ENCODE peak calls at places on chromosomes 6 and 20, in nine cellular contexts. L is fibroblast of lung, M is endothelial cell, I is ovary, J is fibroblast of the aortic adventitia, B is uterus, W is astrocyte of the cerebellum, N is Peyer's patch, U is stomach. V is an unnamed sample.
A peak's percentile ranks its signal among the peaks of the same experiment; 100 is the strongest.

GRCh38 chr20:52972965-52973819 is 1.0 kb downstream of the TSHZ2 start:
- DNase-seq in L (no peak), M (peak; percentile 21), I (peak; percentile 51), J (no peak), B (peak; percentile 36), W (no peak), N (peak; percentile 47), U (no peak), V (peak; percentile 30)

GRCh38 chr20:43191946-43192847 is 2.5 kb upstream of the PTPRT start:
- DNase-seq in L (no peak), M (peak; percentile 23), I (no peak), J (no peak), B (no peak), W (no peak), N (no peak), U (no peak), V (peak; percentile 45)

GRCh38 chr20:49905415-49906091 is 9.8 kb downstream of the SPATA2 start:
- DNase-seq in L (no peak), M (no peak), I (no peak), J (no peak), B (no peak), W (no peak), N (no peak), U (no peak), V (no peak)

GRCh38 chr6:166572370-166573261 is 13.9 kb downstream of the RAMACL start:
- DNase-seq in L (peak; percentile 79), M (no peak), I (no peak), J (peak; percentile 47), B (no peak), W (no peak), N (no peak), U (no peak), V (no peak)

GRCh38 chr6:69848552-69848951 is 17.8 kb upstream of the COL19A1 start:
- DNase-seq in L (no peak), M (no peak), I (no peak), J (no peak), B (no peak), W (no peak), N (no peak), U (no peak), V (no peak)

GRCh38 chr6:89068695-89069094 is 11.9 kb upstream of the PNRC1 start:
- DNase-seq in L (no peak), M (no peak), I (no peak), J (no peak), B (no peak), W (no peak), N (no peak), U (no peak), V (no peak)

GRCh38 chr6:132399376-132400074 is 1.8 kb downstream of the MOXD1 start:
- DNase-seq in L (peak; percentile 86), M (no peak), I (no peak), J (peak; percentile 53), B (no peak), W (peak; percentile 31), N (no peak), U (no peak), V (no peak)

GRCh38 chr20:16942702-16943101 is 194.5 kb downstream of the OTOR start:
- DNase-seq in L (peak; percentile 66), M (no peak), I (no peak), J (no peak), B (no peak), W (no peak), N (no peak), U (no peak), V (no peak)

GRCh38 chr6:17167327-17167979 is 65.6 kb downstream of the STMND1 start:
- DNase-seq in L (peak; percentile 70), M (peak; percentile 60), I (no peak), J (peak; percentile 3), B (no peak), W (no peak), N (no peak), U (peak; percentile 53), V (peak; percentile 30)

GRCh38 chr6:15962449-15962764 is 166.5 kb upstream of the MYLIP start:
- DNase-seq in L (peak; percentile 89), M (peak; percentile 23), I (no peak), J (peak; percentile 42), B (no peak), W (peak; percentile 47), N (no peak), U (no peak), V (no peak)

GRCh38 chr6:131124341-131125071 is 10.8 kb upstream of the AKAP7 start:
- DNase-seq in L (no peak), M (no peak), I (no peak), J (no peak), B (no peak), W (no peak), N (no peak), U (no peak), V (no peak)

GRCh38 chr20:17614176-17614811 is 44.4 kb downstream of the DSTN start:
- DNase-seq in L (peak; percentile 33), M (no peak), I (peak; percentile 84), J (peak; percentile 47), B (peak; percentile 87), W (no peak), N (peak; percentile 78), U (peak; percentile 83), V (no peak)

GRCh38 chr6:133368664-133369063 is 127.5 kb downstream of the EYA4 start:
- DNase-seq in L (no peak), M (no peak), I (no peak), J (no peak), B (no peak), W (no peak), N (no peak), U (no peak), V (no peak)

DNA sequence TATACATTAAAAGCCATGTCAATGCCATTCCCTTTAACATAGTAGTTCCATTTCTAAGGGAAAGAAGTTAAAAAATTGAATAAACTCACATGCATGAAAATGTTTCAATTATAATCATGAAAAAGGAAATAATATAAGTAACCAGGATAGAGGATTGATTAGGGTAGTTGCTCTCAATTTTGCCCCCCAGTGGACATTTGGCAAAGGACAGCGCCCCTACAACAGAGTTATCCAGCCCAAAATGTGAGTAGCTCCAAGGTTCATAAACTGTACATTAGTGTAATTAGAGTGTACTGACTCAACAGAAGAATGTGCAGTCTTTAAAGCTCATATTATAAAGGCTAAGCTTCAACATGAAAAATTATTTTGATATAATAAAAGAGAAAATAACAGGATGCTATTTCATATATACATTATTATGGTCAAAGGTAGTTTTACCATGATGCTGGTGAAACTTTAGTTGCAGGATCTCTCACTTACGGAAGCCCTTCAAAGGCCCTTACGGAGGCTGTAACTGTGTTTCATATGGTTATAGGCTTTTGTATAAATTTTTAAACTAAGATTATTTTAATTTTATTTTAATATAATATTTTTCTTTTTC is 403.4 kb downstream of the PLCB1 start:
- DNase-seq in L (no peak), M (peak; percentile 30), I (no peak), J (peak; percentile 24), B (no peak), W (no peak), N (no peak), U (no peak), V (no peak)
- TF ChIP-seq CTCF in L (peak; percentile 68), M (peak; percentile 80), I (no peak), J (peak; percentile 66), B (no peak), W (peak; percentile 70), N (no peak), U (no peak), V (peak; percentile 67)

DNA sequence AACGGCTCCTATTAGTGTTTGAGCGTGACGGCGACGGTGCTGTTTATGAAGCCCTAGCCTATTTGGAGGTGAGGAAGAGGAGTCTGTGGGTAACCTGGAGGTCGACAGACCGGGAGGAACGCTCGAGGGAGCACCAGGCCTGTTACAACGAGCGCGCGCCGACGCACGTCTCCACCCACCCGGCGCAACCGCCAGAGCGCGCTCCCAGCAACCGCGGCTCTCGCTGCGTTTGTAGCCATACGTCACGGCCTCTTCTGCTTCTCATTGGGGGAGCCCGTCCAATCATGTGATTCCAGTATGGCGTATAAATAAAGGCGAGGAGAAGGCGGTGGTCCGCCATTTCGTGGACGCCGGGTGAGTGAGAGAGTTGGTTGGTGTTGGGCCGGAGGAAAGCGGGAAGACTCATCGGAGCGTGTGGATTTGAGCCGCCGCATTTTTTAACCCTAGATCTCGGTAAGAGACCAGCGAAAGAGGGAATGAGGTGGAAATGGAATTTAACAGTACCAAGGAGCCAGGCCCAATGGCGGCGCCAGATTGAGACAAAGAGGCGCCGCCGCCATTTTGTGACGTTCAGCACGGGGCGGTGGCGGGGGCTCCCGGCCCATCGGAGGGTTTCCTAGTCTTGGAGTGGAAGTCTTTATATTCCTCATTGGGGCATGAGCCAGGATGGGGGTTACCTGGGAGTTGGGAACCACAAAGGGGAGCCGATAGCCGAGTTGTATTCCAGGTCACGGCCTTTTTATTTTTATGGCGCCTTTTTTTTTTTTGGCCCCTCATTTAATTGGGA is at the start of gene SRSF3:
- DNase-seq in L (peak; percentile 97), M (peak; percentile 95), I (peak; percentile 97), J (peak; percentile 98), B (peak; percentile 96), W (peak; percentile 97), N (peak; percentile 97), U (peak; percentile 97), V (peak; percentile 92)
- TF ChIP-seq CTCF in L (peak; percentile 12), M (no peak), I (peak; percentile 80), J (peak; percentile 54), B (peak; percentile 51), W (peak; percentile 11), N (peak; percentile 36), U (no peak), V (peak; percentile 53)

DNA sequence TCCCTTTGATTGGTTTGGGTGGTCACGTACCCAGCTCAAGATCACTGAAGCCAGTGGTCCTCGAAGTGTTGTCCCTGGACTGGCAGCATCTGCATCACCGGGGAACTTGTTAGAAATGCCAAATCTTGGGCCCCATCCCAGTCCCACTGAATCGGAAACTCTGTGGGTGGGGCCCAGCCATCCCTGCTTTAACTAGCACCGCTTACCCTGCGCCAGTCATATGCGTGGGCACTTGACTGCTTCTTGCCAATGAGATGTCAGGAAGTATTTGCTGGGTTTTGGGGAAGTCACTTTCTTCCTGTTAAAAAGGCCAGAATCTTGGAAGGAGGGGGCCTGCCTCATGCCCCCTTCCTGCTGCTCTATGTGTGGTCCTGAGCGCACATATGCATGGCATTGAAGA is 11.7 kb upstream of the SULF2 start:
- DNase-seq in L (no peak), M (no peak), I (no peak), J (no peak), B (no peak), W (no peak), N (no peak), U (no peak), V (no peak)
- TF ChIP-seq CTCF in L (no peak), M (no peak), I (no peak), J (no peak), B (no peak), W (no peak), N (no peak), U (no peak), V (no peak)

DNA sequence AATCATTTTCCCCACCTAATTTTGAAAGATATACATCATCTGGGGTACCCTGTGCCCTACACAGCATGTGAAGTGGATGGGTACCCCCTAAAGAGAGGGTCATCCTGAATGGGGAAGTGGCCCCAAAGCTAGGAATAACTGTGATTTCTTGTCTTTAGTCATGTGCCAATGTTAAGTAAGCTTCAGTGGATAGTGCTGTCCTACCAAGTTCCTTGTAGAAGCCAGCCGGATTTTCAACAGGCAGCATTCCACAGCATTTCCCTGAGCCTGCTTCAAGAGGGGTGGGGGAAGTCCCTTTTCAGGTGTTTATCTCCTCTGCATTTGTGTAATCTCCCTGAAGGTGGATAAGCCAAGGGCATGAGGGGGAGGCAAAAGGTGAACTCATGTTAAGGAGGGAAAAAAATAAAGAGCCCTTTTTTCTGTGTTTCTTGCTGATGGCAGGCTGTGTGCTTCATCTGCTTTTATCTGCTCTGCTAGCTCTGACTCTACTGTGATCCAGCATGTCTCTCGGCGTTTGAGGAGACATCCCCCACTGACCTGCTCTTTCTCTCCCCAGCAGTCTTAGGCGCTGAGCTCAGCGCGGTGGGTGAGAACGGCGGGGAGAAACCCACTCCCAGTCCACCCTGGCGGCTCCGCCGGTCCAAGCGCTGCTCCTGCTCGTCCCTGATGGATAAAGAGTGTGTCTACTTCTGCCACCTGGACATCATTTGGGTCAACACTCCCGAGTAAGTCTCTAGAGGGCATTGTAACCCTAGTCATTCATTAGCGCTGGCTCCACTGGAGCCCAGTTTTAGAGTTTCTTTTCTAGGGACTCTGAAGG is 1.8 kb downstream of the EDN1 start:
- DNase-seq in L (peak; percentile 49), M (peak; percentile 10), I (no peak), J (no peak), B (no peak), W (no peak), N (peak; percentile 63), U (peak; percentile 58), V (no peak)
- TF ChIP-seq CTCF in L (peak; percentile 14), M (no peak), I (no peak), J (peak; percentile 13), B (no peak), W (peak; percentile 41), N (no peak), U (no peak), V (peak; percentile 26)